ENCODE peak calls at places on chromosomes 16 and 17, in ten cellular contexts. F is endothelial cell; R is HL-60; O is activated CD4-positive, alpha-beta T cell treated with anti-CD3 and anti-CD28 coated beads for 24 hours; C is SHP77; V is endodermal cell; A is lower lobe of right lung; L is foreskin fibroblast; J is stimulated activated CD4-positive, alpha-beta T cell treated with anti-CD3 and anti-CD28 coated beads, TNF-alpha, amount 100 ng/mL, for 48 hours; I is ACHN. P is an unnamed sample.

GRCh38 chr16:50334106-50334975 is 34.4 kb downstream of the BRD7 start:
- DNase-seq in F (no peak), R (no peak), O (no peak), C (no peak), V (no peak), A (no peak), L (no peak), J (no peak), I (no peak), P (no peak)

GRCh38 chr17:35519442-35519841 is 18.0 kb downstream of the SLFN12L start:
- DNase-seq in F (no peak), R (no peak), O (no peak), C (no peak), V (no peak), A (no peak), L (no peak), J (no peak), I (no peak), P (no peak)

GRCh38 chr17:9218911-9219310 is 197.6 kb downstream of the NTN1 start:
- DNase-seq in F (no peak), R (no peak), O (no peak), C (no peak), V (no peak), A (no peak), L (no peak), J (no peak), I (no peak), P (no peak)

GRCh38 chr16:15548482-15548891 is 94.5 kb downstream of the MARF1 start:
- DNase-seq in F (no peak), R (no peak), O (no peak), C (no peak), V (peak), A (no peak), L (no peak), J (no peak), I (peak), P (no peak)

GRCh38 chr17:17391575-17392370 is 85.0 kb upstream of the MED9 start:
- DNase-seq in F (no peak), R (no peak), O (peak), C (no peak), V (peak), A (no peak), L (no peak), J (no peak), I (no peak), P (no peak)

GRCh38 chr17:20059728-20060188 is 50.6 kb downstream of the SPECC1 start:
- DNase-seq in F (no peak), R (peak), O (no peak), C (peak), V (no peak), A (no peak), L (no peak), J (no peak), I (no peak), P (no peak)

GRCh38 chr17:7021993-7022778 is 664 bp upstream of the BCL6B start:
- DNase-seq in F (peak), R (peak), O (peak), C (peak), V (peak), A (peak), L (peak), J (peak), I (peak), P (peak)

GRCh38 chr17:36665417-36665816 is 64.0 kb downstream of the MRM1 start:
- DNase-seq in F (no peak), R (no peak), O (no peak), C (no peak), V (peak), A (no peak), L (no peak), J (no peak), I (no peak), P (no peak)

GRCh38 chr17:7834891-7835817 is 1.1 kb downstream of the KDM6B start:
- DNase-seq in F (peak), R (peak), O (peak), C (peak), V (peak), A (peak), L (peak), J (peak), I (peak), P (peak)

GRCh38 chr17:58325289-58325726 is 3.3 kb downstream of the TSPOAP1 start:
- DNase-seq in F (no peak), R (no peak), O (no peak), C (no peak), V (peak), A (no peak), L (no peak), J (no peak), I (no peak), P (no peak)